ENCODE peak calls at places on chromosomes 5 and 9, in seven cellular contexts. S, Z, E, D, T, Q and K are unnamed samples.
A peak's percentile ranks its signal among the peaks of the same experiment; 100 is the strongest.

GRCh38 chr5:1749346-1750124 is 50.1 kb downstream of the MRPL36 start:
- DNase-seq in Q (no peak), E (peak; percentile 16), Z (peak; percentile 18), D (no peak), T (no peak), S (no peak), K (no peak)

GRCh38 chr5:15014809-15015208 is 143.2 kb upstream of the ANKH start:
- DNase-seq in D (peak; percentile 59), Z (no peak), E (no peak), S (no peak), Q (no peak), T (no peak), K (no peak)

GRCh38 chr5:77893225-77893860 is 117.2 kb upstream of the TBCA start:
- DNase-seq in E (no peak), S (no peak), D (peak; percentile 97), Q (no peak), T (peak; percentile 95), Z (no peak), K (no peak)

GRCh38 chr9:95197692-95198271 is 119.7 kb downstream of the FANCC start:
- DNase-seq in D (peak; percentile 59), E (peak; percentile 31), Q (no peak), Z (no peak), S (no peak), T (peak; percentile 82), K (no peak)

GRCh38 chr5:140143521-140144258 is 18.0 kb downstream of the IGIP start:
- DNase-seq in T (no peak), Z (no peak), Q (no peak), D (no peak), E (no peak), S (no peak), K (no peak)

GRCh38 chr5:148857474-148857873 is 31.1 kb downstream of the ADRB2 start:
- DNase-seq in E (no peak), T (no peak), D (no peak), Q (no peak), Z (no peak), S (no peak), K (no peak)

GRCh38 chr9:95315108-95315746 is 2.3 kb downstream of the FANCC start:
- DNase-seq in Z (no peak), Q (no peak), S (no peak), T (no peak), D (no peak), E (no peak), K (no peak)

GRCh38 chr5:117463836-117464235 is 889.2 kb upstream of the SEMA6A start:
- DNase-seq in D (peak; percentile 9), Z (no peak), S (no peak), Q (no peak), T (peak; percentile 1), E (no peak), K (no peak)

GRCh38 chr9:99635032-99635431 is 186.7 kb upstream of the NR4A3 start:
- DNase-seq in Z (no peak), S (no peak), D (peak; percentile 0), T (no peak), Q (no peak), E (no peak), K (no peak)

GRCh38 chr5:1522601-1523479 is 920 bp downstream of the LPCAT1 start:
- DNase-seq in D (peak; percentile 26), Z (peak; percentile 20), T (peak; percentile 17), Q (no peak), S (peak; percentile 14), E (peak; percentile 19), K (no peak)

GRCh38 chr5:53985796-53986195 is 324.6 kb downstream of the ARL15 start:
- DNase-seq in Q (no peak), T (no peak), E (no peak), D (no peak), S (no peak), Z (no peak), K (no peak)

DNA sequence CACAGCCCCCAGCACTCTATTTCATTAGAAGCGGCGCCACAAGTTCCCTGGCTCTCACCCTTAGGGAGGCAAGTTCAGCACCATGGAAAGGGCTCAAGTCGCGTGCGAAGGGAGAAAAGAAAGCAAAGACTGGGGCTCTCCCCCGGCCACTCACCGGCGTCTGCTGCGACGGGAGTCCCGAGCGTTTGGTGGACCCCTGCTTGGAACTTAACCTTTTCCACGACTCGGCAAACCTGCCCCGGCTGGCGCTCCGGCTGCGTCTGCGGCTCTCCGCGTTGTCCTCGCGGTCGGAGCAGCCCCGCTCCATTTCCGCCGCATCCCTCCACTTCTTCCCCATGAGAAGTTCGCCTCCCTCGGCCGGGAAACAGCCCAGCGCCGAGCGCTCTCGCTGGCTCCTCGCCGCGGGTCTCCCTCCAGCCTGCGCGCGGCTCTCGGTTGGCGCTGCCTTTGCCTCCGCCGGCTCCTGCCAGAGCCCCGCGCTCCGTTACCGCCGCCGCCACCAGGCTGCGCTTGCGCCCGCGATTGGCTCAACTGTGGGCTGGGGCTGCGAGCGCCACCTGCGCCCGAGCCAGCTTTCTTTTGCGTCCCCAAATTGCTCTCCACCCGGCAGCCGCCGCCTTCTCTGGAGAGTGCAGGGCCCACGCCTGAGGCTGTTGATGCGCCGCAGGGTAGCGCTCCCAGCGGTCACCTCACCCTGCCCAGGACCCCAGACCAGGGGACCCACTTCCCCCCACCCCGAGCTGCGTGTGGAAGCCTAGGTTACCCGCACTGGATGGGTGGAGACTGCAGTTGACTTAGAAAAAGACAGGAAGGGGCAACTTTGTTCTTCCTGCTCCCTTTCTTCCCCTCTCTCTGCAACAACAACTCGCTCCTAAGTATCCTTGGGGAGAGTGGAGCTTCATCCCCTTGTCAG is 321.6 kb downstream of the CEMIP2 start:
- DNase-seq in T (peak; percentile 68), Q (peak; percentile 84), E (no peak), S (no peak), Z (no peak), D (peak; percentile 60), K (peak; percentile 73)
- TF ChIP-seq CTCF in T (peak; percentile 30), Q (peak; percentile 11), E (no peak), S (no peak), Z (no peak), D (no peak), K (peak; percentile 52)

GRCh38 chr9:127204771-127205470 is 59.7 kb upstream of the GARNL3 start:
- DNase-seq in S (no peak), Q (no peak), D (peak; percentile 44), T (no peak), E (no peak), Z (no peak), K (no peak)
- TF ChIP-seq CTCF in S (peak; percentile 23), Q (peak; percentile 17), D (peak; percentile 10), T (no peak), E (peak; percentile 28), Z (no peak), K (no peak)

GRCh38 chr5:142716963-142717362 is 31.1 kb upstream of the FGF1 start:
- DNase-seq in Q (peak; percentile 68), Z (peak; percentile 40), S (peak; percentile 31), T (peak; percentile 66), E (peak; percentile 41), D (peak; percentile 62), K (peak; percentile 56)
- TF ChIP-seq CTCF in Q (no peak), Z (no peak), S (peak; percentile 18), T (peak; percentile 65), E (peak; percentile 40), D (peak; percentile 61), K (peak; percentile 63)

DNA sequence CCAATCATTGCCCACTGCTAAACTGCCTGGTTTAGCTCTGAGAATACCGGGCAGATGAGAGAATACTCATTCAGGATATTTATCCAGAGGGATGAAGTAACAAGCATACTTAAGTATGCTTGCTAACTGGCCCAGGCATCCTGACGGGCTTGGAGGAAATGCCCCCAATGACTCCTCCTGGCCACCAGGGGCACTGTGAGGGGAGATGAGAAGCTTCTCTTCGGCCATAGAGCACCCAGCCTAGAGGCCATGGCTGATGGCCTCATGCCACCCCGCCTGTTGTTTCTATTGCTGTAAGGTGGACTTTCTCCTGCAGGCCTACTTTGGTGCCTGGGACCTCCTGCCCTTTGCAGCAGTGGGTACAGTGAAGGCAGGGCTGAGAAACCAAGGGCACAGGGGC is 134.5 kb upstream of the FSTL4 start:
- DNase-seq in D (no peak), E (no peak), T (no peak), Q (peak; percentile 8), S (no peak), Z (no peak), K (no peak)
- TF ChIP-seq CTCF in D (peak; percentile 11), E (no peak), T (no peak), Q (peak; percentile 50), S (no peak), Z (no peak), K (peak; percentile 52)